ENCODE peak calls at places on chromosomes 16 and 17, in eight cellular contexts. K, L, F, H, J, Y, X and C are unnamed samples.

GRCh38 chr16:58346831-58347371 is 45.4 kb upstream of the GINS3 start:
- DNase-seq in K (no peak), L (no peak), F (no peak), H (no peak), J (no peak), Y (no peak), X (no peak), C (no peak)

GRCh38 chr16:10551881-10552280 is 28.5 kb downstream of the EMP2 start:
- DNase-seq in K (no peak), L (no peak), F (no peak), H (no peak), J (no peak), Y (no peak), X (no peak), C (no peak)

GRCh38 chr16:67598527-67598926 is 36.2 kb downstream of the CTCF start:
- DNase-seq in K (no peak), L (peak), F (no peak), H (peak), J (no peak), Y (no peak), X (no peak), C (no peak)

GRCh38 chr16:85220125-85220839 is 108.0 kb upstream of the CIBAR2 start:
- DNase-seq in K (no peak), L (peak), F (peak), H (peak), J (peak), Y (no peak), X (peak), C (no peak)

GRCh38 chr17:43945074-43945824 is 3.0 kb upstream of the PPY start:
- DNase-seq in K (no peak), L (peak), F (no peak), H (peak), J (no peak), Y (no peak), X (no peak), C (no peak)

GRCh38 chr16:87855852-87856715 is 13.2 kb downstream of the SLC7A5 start:
- DNase-seq in K (no peak), L (no peak), F (peak), H (peak), J (no peak), Y (no peak), X (peak), C (no peak)

GRCh38 chr16:52497067-52497816 is 49.7 kb downstream of the TOX3 start:
- DNase-seq in K (no peak), L (no peak), F (no peak), H (no peak), J (no peak), Y (no peak), X (no peak), C (no peak)

GRCh38 chr16:64718481-64718880 is 403.4 kb downstream of the CDH11 start:
- DNase-seq in K (no peak), L (no peak), F (no peak), H (no peak), J (no peak), Y (no peak), X (no peak), C (no peak)

GRCh38 chr16:85555549-85556455 is 57.3 kb upstream of the GSE1 start:
- DNase-seq in K (peak), L (peak), F (no peak), H (no peak), J (peak), Y (no peak), X (no peak), C (peak)

GRCh38 chr17:64491034-64491860 is 5.6 kb downstream of the POLG2 start:
- DNase-seq in K (no peak), L (peak), F (no peak), H (peak), J (no peak), Y (no peak), X (no peak), C (no peak)

GRCh38 chr17:4004517-4005295 is 40.5 kb upstream of the ATP2A3 start:
- DNase-seq in K (peak), L (peak), F (no peak), H (no peak), J (no peak), Y (no peak), X (peak), C (peak)

GRCh38 chr17:77320046-77320445 is 179.3 kb downstream of the SEC14L1 start:
- DNase-seq in K (no peak), L (peak), F (peak), H (peak), J (peak), Y (no peak), X (no peak), C (no peak)

GRCh38 chr17:32586666-32587065 is 99.9 kb downstream of the CDK5R1 start:
- DNase-seq in K (no peak), L (no peak), F (no peak), H (no peak), J (peak), Y (no peak), X (no peak), C (no peak)

GRCh38 chr17:51640108-51640622 is 379.8 kb downstream of the UTP18 start:
- DNase-seq in K (no peak), L (no peak), F (no peak), H (no peak), J (peak), Y (no peak), X (no peak), C (peak)

GRCh38 chr17:56595831-56596740 is 2.6 kb downstream of the NOG start:
- DNase-seq in K (no peak), L (no peak), F (no peak), H (peak), J (peak), Y (no peak), X (no peak), C (no peak)

DNA sequence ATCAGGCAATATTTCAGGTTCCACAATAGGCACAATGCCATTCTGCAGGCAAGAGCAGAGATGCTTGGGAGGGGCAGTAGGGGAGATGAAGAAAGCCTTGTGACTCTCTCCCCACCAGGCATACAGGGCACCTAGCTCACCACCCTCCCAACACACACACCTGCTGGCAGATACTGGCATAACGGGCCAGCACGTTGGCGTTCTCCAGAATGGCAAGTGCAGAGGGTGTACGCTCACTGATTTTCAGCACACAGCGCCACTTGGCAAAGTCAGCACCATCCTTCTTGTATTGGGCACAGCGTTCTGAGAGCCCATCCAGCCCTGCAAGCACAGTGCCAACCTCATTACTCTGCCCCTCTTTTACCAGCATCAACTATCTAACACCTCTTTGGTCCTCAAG is 2.2 kb downstream of the ALDOC start:
- DNase-seq in K (no peak), L (no peak), F (no peak), H (no peak), J (no peak), Y (no peak), X (no peak), C (no peak)
- TF ChIP-seq CTCF in K (peak), L (no peak), F (no peak), H (no peak), J (peak), Y (peak), X (no peak), C (no peak)

GRCh38 chr16:2966803-2967184 is 2.4 kb upstream of the PAQR4 start:
- DNase-seq in K (no peak), L (no peak), F (no peak), H (no peak), J (no peak), Y (no peak), X (no peak), C (no peak)
- TF ChIP-seq CTCF in K (no peak), L (no peak), F (no peak), H (no peak), J (no peak), Y (no peak), X (no peak), C (no peak)

DNA sequence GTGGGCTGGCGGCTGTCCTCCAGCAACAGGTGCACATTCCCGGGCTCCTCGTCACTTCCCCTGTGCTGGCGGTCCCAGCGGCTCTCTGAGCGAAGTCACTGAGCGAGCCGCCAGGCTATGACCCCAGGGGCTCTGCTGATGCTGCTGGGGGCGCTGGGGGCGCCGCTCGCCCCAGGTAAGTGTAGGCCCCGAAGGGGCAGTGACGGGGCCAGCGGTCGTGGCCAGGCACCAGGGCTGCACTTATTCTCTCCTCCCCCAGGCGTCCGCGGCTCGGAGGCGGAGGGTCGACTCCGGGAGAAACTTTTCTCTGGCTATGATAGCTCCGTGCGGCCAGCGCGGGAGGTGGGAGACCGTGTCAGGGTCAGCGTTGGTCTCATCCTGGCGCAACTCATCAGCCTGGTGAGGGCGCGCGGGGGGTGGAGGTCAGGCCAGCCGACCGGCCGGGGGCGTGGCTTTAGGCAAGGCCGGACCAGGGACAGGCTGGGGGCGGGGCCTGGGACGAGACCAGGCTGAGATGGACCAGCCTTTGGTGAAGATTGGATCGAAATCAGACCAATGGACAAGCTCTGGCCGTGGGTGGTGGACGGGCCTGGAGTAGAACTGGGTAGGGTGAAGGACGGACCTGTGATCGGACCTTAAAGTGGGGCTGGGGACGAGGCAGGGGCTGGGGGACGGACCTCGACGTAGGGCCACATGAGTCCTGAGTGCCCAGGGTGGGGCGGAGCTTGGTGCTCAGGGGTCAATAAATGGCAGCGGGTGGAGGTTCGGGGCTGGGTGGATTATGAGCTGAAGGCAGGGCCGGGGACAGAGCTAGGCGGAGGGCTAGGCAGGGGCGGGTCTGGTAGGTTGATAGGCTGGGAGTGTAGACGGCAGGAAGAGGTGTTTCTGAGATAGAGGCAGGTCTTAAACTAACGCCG is at the start of gene CHRNB1:
- DNase-seq in K (peak), L (no peak), F (peak), H (peak), J (no peak), Y (no peak), X (no peak), C (peak)
- TF ChIP-seq CTCF in K (peak), L (no peak), F (peak), H (no peak), J (no peak), Y (no peak), X (no peak), C (no peak)

DNA sequence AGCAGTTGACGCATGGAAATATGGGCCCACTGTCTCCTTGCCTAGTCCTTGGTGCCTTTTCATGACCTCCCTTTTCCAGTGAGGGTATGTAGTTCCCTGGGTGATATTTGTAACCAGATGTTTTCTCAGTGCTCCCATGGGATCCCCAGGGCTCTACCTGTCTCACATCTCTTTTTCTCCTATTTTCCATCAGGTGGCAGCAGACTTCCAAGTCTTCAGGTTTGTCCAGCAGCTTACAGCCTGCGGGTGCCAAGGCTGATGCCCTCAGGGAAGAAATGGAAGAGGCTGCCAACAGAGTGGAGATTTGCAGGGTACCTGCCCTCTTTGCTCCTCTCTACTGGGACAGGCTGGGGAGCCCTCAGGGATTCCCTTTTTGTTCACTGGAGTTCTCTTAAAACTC is 89.1 kb downstream of the ELAC2 start:
- DNase-seq in K (no peak), L (peak), F (no peak), H (no peak), J (no peak), Y (no peak), X (no peak), C (no peak)
- TF ChIP-seq CTCF in K (peak), L (peak), F (no peak), H (no peak), J (no peak), Y (peak), X (no peak), C (no peak)

GRCh38 chr16:56005958-56006357 is 130.8 kb upstream of the CES5A start:
- DNase-seq in K (no peak), L (no peak), F (no peak), H (no peak), J (no peak), Y (no peak), X (no peak), C (no peak)
- TF ChIP-seq CTCF in K (no peak), L (no peak), F (no peak), H (no peak), J (no peak), Y (no peak), X (no peak), C (no peak)

DNA sequence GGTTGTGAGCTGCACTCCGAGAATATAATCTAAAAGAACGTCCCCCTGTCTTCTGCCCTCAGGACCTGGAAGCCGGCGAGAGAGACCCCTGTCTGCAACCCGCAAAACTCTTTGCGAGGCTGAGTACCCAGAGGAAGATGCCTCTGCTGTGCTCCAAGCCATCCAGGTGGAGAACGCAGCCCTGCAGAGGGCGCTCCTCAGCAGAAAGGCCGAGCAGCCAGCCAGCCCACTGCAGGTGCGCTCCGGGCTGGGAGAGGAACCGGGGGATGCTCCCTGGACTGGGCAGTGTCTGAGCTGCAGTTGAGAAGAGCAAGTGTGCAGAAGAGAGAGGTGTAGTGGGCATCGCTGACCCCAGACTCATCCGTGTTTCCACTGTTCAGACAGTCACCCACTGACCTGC is 148.3 kb downstream of the KATNIP start:
- DNase-seq in K (no peak), L (no peak), F (peak), H (no peak), J (no peak), Y (no peak), X (no peak), C (no peak)
- TF ChIP-seq CTCF in K (peak), L (peak), F (no peak), H (no peak), J (peak), Y (no peak), X (no peak), C (peak)

GRCh38 chr17:36600936-36601302 is 464 bp upstream of the MRM1 start:
- DNase-seq in K (no peak), L (no peak), F (no peak), H (no peak), J (no peak), Y (no peak), X (no peak), C (no peak)
- TF ChIP-seq CTCF in K (no peak), L (no peak), F (no peak), H (no peak), J (no peak), Y (no peak), X (no peak), C (no peak)

DNA sequence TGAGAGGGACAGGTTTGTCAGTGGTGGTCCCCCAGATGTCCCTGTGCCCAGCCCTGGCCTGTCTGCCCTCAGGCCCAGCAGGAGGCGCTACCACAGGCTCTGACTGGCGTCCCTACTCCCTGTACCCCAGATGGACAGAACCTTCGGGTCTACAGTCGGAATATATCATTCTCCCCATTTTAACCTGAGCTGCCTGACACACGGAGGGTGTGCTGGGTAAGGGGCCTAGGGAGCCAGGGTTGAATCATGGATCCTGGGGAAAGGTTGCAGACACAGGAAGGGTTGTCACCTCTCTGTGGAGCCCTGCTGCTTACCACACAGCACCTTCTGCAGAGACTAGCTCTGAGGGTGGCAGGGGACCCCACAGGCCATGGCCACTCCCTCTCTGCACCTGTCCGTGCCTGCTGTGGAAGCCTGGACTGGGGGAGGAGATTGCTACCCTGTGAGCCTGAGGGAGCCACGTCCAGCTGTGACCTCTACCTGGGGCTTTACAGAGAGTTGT is 162.2 kb upstream of the ZNF267 start:
- DNase-seq in K (no peak), L (no peak), F (no peak), H (no peak), J (no peak), Y (no peak), X (no peak), C (no peak)
- TF ChIP-seq CTCF in K (peak), L (no peak), F (no peak), H (no peak), J (no peak), Y (no peak), X (no peak), C (no peak)

GRCh38 chr16:47944589-47944988 is 211.2 kb downstream of the ABCC12 start:
- DNase-seq in K (no peak), L (no peak), F (no peak), H (no peak), J (no peak), Y (no peak), X (no peak), C (no peak)
- TF ChIP-seq CTCF in K (no peak), L (no peak), F (no peak), H (no peak), J (no peak), Y (no peak), X (no peak), C (no peak)